ENCODE peak calls at places on chromosomes 11 and 22, in ten cellular contexts. K, D, O, V, T, X, Z, A, M and C are unnamed samples.

GRCh38 chr11:84800755-84801346 is 826.3 kb downstream of the DLG2 start:
- DNase-seq in K (no peak), D (no peak), O (no peak), V (no peak), T (peak), X (peak), Z (no peak), A (no peak), M (no peak), C (no peak)

GRCh38 chr22:48827228-48827810 is 1000.4 kb downstream of the BRD1 start:
- DNase-seq in K (no peak), D (no peak), O (no peak), V (no peak), T (no peak), X (no peak), Z (no peak), A (no peak), M (no peak), C (no peak)

GRCh38 chr22:37173709-37174108 is 14.3 kb downstream of the C1QTNF6 start:
- DNase-seq in K (no peak), D (no peak), O (no peak), V (no peak), T (peak), X (no peak), Z (no peak), A (no peak), M (peak), C (no peak)

GRCh38 chr22:17369553-17370035 is 334 bp downstream of the CECR2 start:
- DNase-seq in K (peak), D (peak), O (peak), V (peak), T (peak), X (no peak), Z (peak), A (peak), M (peak), C (peak)

GRCh38 chr11:47552086-47552580 is 799 bp downstream of the CELF1 start:
- DNase-seq in K (no peak), D (peak), O (no peak), V (no peak), T (peak), X (peak), Z (peak), A (peak), M (no peak), C (no peak)

GRCh38 chr22:35218079-35218478 is 39.2 kb upstream of the HMGXB4 start:
- DNase-seq in K (no peak), D (no peak), O (no peak), V (no peak), T (no peak), X (no peak), Z (no peak), A (no peak), M (no peak), C (no peak)

GRCh38 chr11:69384548-69385465 is 90.9 kb downstream of the MYEOV start:
- DNase-seq in K (no peak), D (no peak), O (no peak), V (no peak), T (no peak), X (no peak), Z (peak), A (no peak), M (no peak), C (no peak)

GRCh38 chr11:109983358-109983757 is 109.8 kb upstream of the ZC3H12C start:
- DNase-seq in K (no peak), D (no peak), O (no peak), V (no peak), T (no peak), X (no peak), Z (no peak), A (no peak), M (no peak), C (no peak)

GRCh38 chr11:125085301-125086081 is 22.4 kb downstream of the SLC37A2 start:
- DNase-seq in K (no peak), D (no peak), O (no peak), V (no peak), T (no peak), X (no peak), Z (no peak), A (peak), M (no peak), C (no peak)

GRCh38 chr11:126487711-126488110 is 132.2 kb downstream of the ST3GAL4 start:
- DNase-seq in K (no peak), D (no peak), O (no peak), V (no peak), T (no peak), X (no peak), Z (no peak), A (peak), M (no peak), C (no peak)

GRCh38 chr11:69704508-69705245 is 855 bp upstream of the FGF19 start:
- DNase-seq in K (no peak), D (no peak), O (no peak), V (no peak), T (peak), X (no peak), Z (no peak), A (no peak), M (no peak), C (peak)

GRCh38 chr22:30947821-30948454 is 20.6 kb downstream of the MORC2 start:
- DNase-seq in K (no peak), D (no peak), O (no peak), V (no peak), T (peak), X (peak), Z (no peak), A (no peak), M (no peak), C (peak)

GRCh38 chr11:79045018-79045787 is 395.6 kb downstream of the TENM4 start:
- DNase-seq in K (no peak), D (no peak), O (no peak), V (no peak), T (no peak), X (no peak), Z (no peak), A (no peak), M (no peak), C (no peak)

GRCh38 chr11:61947486-61948210 is 2.5 kb upstream of the BEST1 start:
- DNase-seq in K (peak), D (peak), O (peak), V (peak), T (peak), X (peak), Z (peak), A (peak), M (peak), C (peak)

GRCh38 chr22:23509571-23510302 is 70.4 kb downstream of the IGLL1 start:
- DNase-seq in K (no peak), D (no peak), O (no peak), V (no peak), T (no peak), X (no peak), Z (no peak), A (no peak), M (no peak), C (no peak)

GRCh38 chr11:69301491-69302401 is 7.8 kb downstream of the MYEOV start:
- DNase-seq in K (no peak), D (peak), O (peak), V (no peak), T (peak), X (peak), Z (no peak), A (peak), M (no peak), C (no peak)

GRCh38 chr11:26992031-26992541 is 1.8 kb upstream of the FIBIN start:
- DNase-seq in K (no peak), D (no peak), O (no peak), V (no peak), T (peak), X (no peak), Z (no peak), A (no peak), M (no peak), C (no peak)

GRCh38 chr11:27464155-27464759 is 8.3 kb downstream of the LGR4 start:
- DNase-seq in K (no peak), D (no peak), O (no peak), V (no peak), T (peak), X (peak), Z (no peak), A (no peak), M (no peak), C (no peak)

GRCh38 chr11:1223346-1224108 is 661 bp downstream of the MUC5B start:
- DNase-seq in K (no peak), D (no peak), O (no peak), V (no peak), T (no peak), X (no peak), Z (peak), A (peak), M (no peak), C (peak)

GRCh38 chr11:61737131-61737530 is 15.3 kb upstream of the MYRF start:
- DNase-seq in K (no peak), D (no peak), O (no peak), V (no peak), T (no peak), X (no peak), Z (no peak), A (no peak), M (no peak), C (no peak)

GRCh38 chr11:126084608-126084912 is 21.9 kb upstream of the CDON start:
- DNase-seq in K (no peak), D (no peak), O (no peak), V (no peak), T (no peak), X (no peak), Z (no peak), A (no peak), M (no peak), C (no peak)

GRCh38 chr11:1117970-1118369 is 39.8 kb upstream of the MUC5AC start:
- DNase-seq in K (no peak), D (no peak), O (no peak), V (no peak), T (no peak), X (no peak), Z (peak), A (no peak), M (no peak), C (no peak)

GRCh38 chr22:48745842-48746788 is 1081.6 kb downstream of the BRD1 start:
- DNase-seq in K (no peak), D (peak), O (no peak), V (no peak), T (no peak), X (no peak), Z (peak), A (no peak), M (no peak), C (no peak)

GRCh38 chr11:72780291-72781062 is 13.4 kb downstream of the STARD10 start:
- DNase-seq in K (no peak), D (no peak), O (no peak), V (no peak), T (no peak), X (no peak), Z (no peak), A (no peak), M (no peak), C (no peak)

GRCh38 chr22:23192133-23192532 is 11.8 kb downstream of the BCR start:
- DNase-seq in K (no peak), D (no peak), O (no peak), V (no peak), T (no peak), X (no peak), Z (no peak), A (peak), M (no peak), C (no peak)

GRCh38 chr11:130815074-130815802 is 101.0 kb downstream of the SNX19 start:
- DNase-seq in K (no peak), D (no peak), O (no peak), V (no peak), T (no peak), X (no peak), Z (no peak), A (no peak), M (no peak), C (no peak)

GRCh38 chr11:16211407-16211806 is 144.9 kb downstream of the SOX6 start:
- DNase-seq in K (no peak), D (no peak), O (no peak), V (no peak), T (no peak), X (no peak), Z (no peak), A (no peak), M (no peak), C (no peak)